ENCODE peak calls at places on chromosomes 3 and 15, in ten cellular contexts. V, T, A, K, X, D, Y, P, W and B are unnamed samples.
A peak's percentile ranks its signal among the peaks of the same experiment; 100 is the strongest.

GRCh38 chr3:56682458-56683121 is 475 bp downstream of the TASOR start:
- DNase-seq in D (peak; percentile 23), Y (peak; percentile 22), T (peak; percentile 78), W (peak; percentile 80), A (peak; percentile 49), V (peak; percentile 67), X (peak; percentile 75), P (peak; percentile 64), K (peak; percentile 22), B (no peak)

GRCh38 chr3:127762077-127762786 is 60.1 kb downstream of the MGLL start:
- DNase-seq in Y (no peak), W (no peak), A (no peak), T (no peak), K (peak; percentile 77), D (no peak), P (no peak), X (no peak), V (no peak), B (peak; percentile 80)

GRCh38 chr3:87082806-87083440 is 92.0 kb upstream of the VGLL3 start:
- DNase-seq in K (peak; percentile 17), A (no peak), Y (peak; percentile 32), V (no peak), T (no peak), W (peak; percentile 85), D (peak; percentile 38), P (no peak), X (peak; percentile 40), B (no peak)

GRCh38 chr3:256501-256900 is 59.9 kb downstream of the CHL1 start:
- DNase-seq in W (no peak), D (no peak), A (no peak), Y (no peak), P (no peak), X (no peak), K (no peak), T (no peak), V (no peak), B (no peak)

GRCh38 chr15:38746211-38746610 is 181.6 kb upstream of the RASGRP1 start:
- DNase-seq in A (no peak), Y (no peak), K (no peak), W (no peak), X (no peak), P (no peak), D (no peak), V (no peak), T (no peak), B (no peak)

GRCh38 chr3:56042326-56042951 is 425.8 kb downstream of the ERC2 start:
- DNase-seq in V (no peak), P (no peak), D (peak; percentile 33), X (peak; percentile 39), K (no peak), A (no peak), Y (no peak), W (peak; percentile 51), T (no peak), B (no peak)

GRCh38 chr3:151379083-151379734 is 5.3 kb downstream of the P2RY12 start:
- DNase-seq in V (no peak), W (peak; percentile 45), X (peak; percentile 36), D (no peak), K (no peak), P (no peak), A (no peak), T (peak; percentile 17), Y (no peak), B (no peak)

GRCh38 chr15:58307313-58307961 is 124.4 kb upstream of the LIPC start:
- DNase-seq in Y (no peak), X (peak; percentile 22), K (no peak), V (no peak), D (peak; percentile 56), P (no peak), A (no peak), W (peak; percentile 39), T (no peak), B (no peak)

GRCh38 chr3:160837394-160837975 is 81.5 kb downstream of the PPM1L start:
- DNase-seq in X (no peak), P (no peak), D (no peak), T (no peak), K (no peak), A (no peak), Y (no peak), W (no peak), V (no peak), B (no peak)

GRCh38 chr3:172158741-172159140 is 119.4 kb downstream of the FNDC3B start:
- DNase-seq in D (no peak), K (no peak), X (no peak), V (no peak), T (no peak), W (no peak), A (no peak), Y (no peak), P (no peak), B (no peak)